ENCODE peak calls at places on chromosomes 16 and 17, in five cellular contexts. One of them, this sample, is unnamed.

GRCh38 chr16:85878875-85879274 is 20.1 kb upstream of the IRF8 start:
- DNase-seq in CD8-positive, alpha-beta memory T cell: no peak
- DNase-seq in activated effector memory CD4-positive, alpha-beta T cell treated with Interleukin-2 at 50 U/mL for 16 hours: no peak
- DNase-seq in iris pigment epithelial cell: peak
- DNase-seq in HT-29: no peak
- DNase-seq in this sample: no peak

GRCh38 chr16:86672215-86672863 is 94.0 kb downstream of the FOXL1 start:
- DNase-seq in iris pigment epithelial cell: no peak
- DNase-seq in HT-29: no peak
- DNase-seq in activated effector memory CD4-positive, alpha-beta T cell treated with Interleukin-2 at 50 U/mL for 16 hours: no peak
- DNase-seq in CD8-positive, alpha-beta memory T cell: no peak
- DNase-seq in this sample: no peak

GRCh38 chr17:77256710-77257109 is 115.9 kb downstream of the SEC14L1 start:
- DNase-seq in HT-29: no peak
- DNase-seq in iris pigment epithelial cell: no peak
- DNase-seq in CD8-positive, alpha-beta memory T cell: no peak
- DNase-seq in activated effector memory CD4-positive, alpha-beta T cell treated with Interleukin-2 at 50 U/mL for 16 hours: no peak
- DNase-seq in this sample: no peak

GRCh38 chr16:20906225-20906870 is 5.8 kb downstream of the LYRM1 start:
- DNase-seq in HT-29: no peak
- DNase-seq in iris pigment epithelial cell: peak
- DNase-seq in activated effector memory CD4-positive, alpha-beta T cell treated with Interleukin-2 at 50 U/mL for 16 hours: no peak
- DNase-seq in CD8-positive, alpha-beta memory T cell: no peak
- DNase-seq in this sample: no peak

GRCh38 chr17:1179635-1180433 is at the start of gene ABR:
- DNase-seq in iris pigment epithelial cell: peak
- DNase-seq in CD8-positive, alpha-beta memory T cell: peak
- DNase-seq in HT-29: no peak
- DNase-seq in activated effector memory CD4-positive, alpha-beta T cell treated with Interleukin-2 at 50 U/mL for 16 hours: peak
- DNase-seq in this sample: peak

GRCh38 chr16:11672206-11673090 is 4.2 kb downstream of the SNN start:
- DNase-seq in HT-29: peak
- DNase-seq in activated effector memory CD4-positive, alpha-beta T cell treated with Interleukin-2 at 50 U/mL for 16 hours: peak
- DNase-seq in CD8-positive, alpha-beta memory T cell: no peak
- DNase-seq in iris pigment epithelial cell: no peak
- DNase-seq in this sample: peak

GRCh38 chr17:52106638-52107261 is 51.8 kb downstream of the CA10 start:
- DNase-seq in HT-29: peak
- DNase-seq in CD8-positive, alpha-beta memory T cell: no peak
- DNase-seq in activated effector memory CD4-positive, alpha-beta T cell treated with Interleukin-2 at 50 U/mL for 16 hours: no peak
- DNase-seq in iris pigment epithelial cell: peak
- DNase-seq in this sample: peak

GRCh38 chr17:3682033-3682432 is 13.4 kb downstream of the EMC6 start:
- DNase-seq in HT-29: no peak
- DNase-seq in iris pigment epithelial cell: no peak
- DNase-seq in activated effector memory CD4-positive, alpha-beta T cell treated with Interleukin-2 at 50 U/mL for 16 hours: no peak
- DNase-seq in CD8-positive, alpha-beta memory T cell: no peak
- DNase-seq in this sample: no peak

GRCh38 chr16:78224342-78224741 is 124.9 kb downstream of the WWOX start:
- DNase-seq in HT-29: no peak
- DNase-seq in activated effector memory CD4-positive, alpha-beta T cell treated with Interleukin-2 at 50 U/mL for 16 hours: no peak
- DNase-seq in CD8-positive, alpha-beta memory T cell: no peak
- DNase-seq in iris pigment epithelial cell: no peak
- DNase-seq in this sample: no peak

GRCh38 chr17:77364381-77364911 is 223.7 kb downstream of the SEC14L1 start:
- DNase-seq in CD8-positive, alpha-beta memory T cell: no peak
- DNase-seq in HT-29: no peak
- DNase-seq in activated effector memory CD4-positive, alpha-beta T cell treated with Interleukin-2 at 50 U/mL for 16 hours: no peak
- DNase-seq in iris pigment epithelial cell: no peak
- DNase-seq in this sample: no peak

GRCh38 chr16:87227651-87228015 is 89.6 kb downstream of the C16orf95 start:
- DNase-seq in activated effector memory CD4-positive, alpha-beta T cell treated with Interleukin-2 at 50 U/mL for 16 hours: no peak
- DNase-seq in HT-29: no peak
- DNase-seq in iris pigment epithelial cell: no peak
- DNase-seq in CD8-positive, alpha-beta memory T cell: no peak
- DNase-seq in this sample: no peak

GRCh38 chr17:41308251-41308917 is 725 bp downstream of the KRTAP16-1 start:
- DNase-seq in iris pigment epithelial cell: no peak
- DNase-seq in CD8-positive, alpha-beta memory T cell: peak
- DNase-seq in HT-29: no peak
- DNase-seq in activated effector memory CD4-positive, alpha-beta T cell treated with Interleukin-2 at 50 U/mL for 16 hours: peak
- DNase-seq in this sample: peak

GRCh38 chr17:18184143-18185007 is 747 bp downstream of the ALKBH5 start:
- DNase-seq in CD8-positive, alpha-beta memory T cell: peak
- DNase-seq in activated effector memory CD4-positive, alpha-beta T cell treated with Interleukin-2 at 50 U/mL for 16 hours: peak
- DNase-seq in iris pigment epithelial cell: peak
- DNase-seq in HT-29: peak
- DNase-seq in this sample: peak

GRCh38 chr17:82910770-82911169 is 70.9 kb upstream of the ZNF750 start:
- DNase-seq in iris pigment epithelial cell: no peak
- DNase-seq in CD8-positive, alpha-beta memory T cell: no peak
- DNase-seq in HT-29: no peak
- DNase-seq in activated effector memory CD4-positive, alpha-beta T cell treated with Interleukin-2 at 50 U/mL for 16 hours: no peak
- DNase-seq in this sample: no peak

GRCh38 chr16:82655315-82655714 is 28.5 kb downstream of the CDH13 start:
- DNase-seq in activated effector memory CD4-positive, alpha-beta T cell treated with Interleukin-2 at 50 U/mL for 16 hours: peak
- DNase-seq in CD8-positive, alpha-beta memory T cell: peak
- DNase-seq in HT-29: no peak
- DNase-seq in iris pigment epithelial cell: peak
- DNase-seq in this sample: peak

GRCh38 chr16:10514369-10515055 is 65.9 kb downstream of the EMP2 start:
- DNase-seq in activated effector memory CD4-positive, alpha-beta T cell treated with Interleukin-2 at 50 U/mL for 16 hours: peak
- DNase-seq in HT-29: peak
- DNase-seq in CD8-positive, alpha-beta memory T cell: peak
- DNase-seq in iris pigment epithelial cell: peak
- DNase-seq in this sample: peak

GRCh38 chr17:6233856-6234255 is 163.7 kb downstream of the WSCD1 start:
- DNase-seq in HT-29: no peak
- DNase-seq in activated effector memory CD4-positive, alpha-beta T cell treated with Interleukin-2 at 50 U/mL for 16 hours: no peak
- DNase-seq in CD8-positive, alpha-beta memory T cell: no peak
- DNase-seq in iris pigment epithelial cell: no peak
- DNase-seq in this sample: no peak

GRCh38 chr16:75099738-75100615 is 16.6 kb downstream of the LDHD start:
- DNase-seq in HT-29: no peak
- DNase-seq in CD8-positive, alpha-beta memory T cell: peak
- DNase-seq in iris pigment epithelial cell: no peak
- DNase-seq in activated effector memory CD4-positive, alpha-beta T cell treated with Interleukin-2 at 50 U/mL for 16 hours: peak
- DNase-seq in this sample: no peak

GRCh38 chr16:54077412-54077821 is 209.2 kb downstream of the IRX3 start:
- DNase-seq in CD8-positive, alpha-beta memory T cell: no peak
- DNase-seq in iris pigment epithelial cell: peak
- DNase-seq in activated effector memory CD4-positive, alpha-beta T cell treated with Interleukin-2 at 50 U/mL for 16 hours: no peak
- DNase-seq in HT-29: no peak
- DNase-seq in this sample: no peak

GRCh38 chr16:64983983-64984382 is 137.9 kb downstream of the CDH11 start:
- DNase-seq in CD8-positive, alpha-beta memory T cell: no peak
- DNase-seq in activated effector memory CD4-positive, alpha-beta T cell treated with Interleukin-2 at 50 U/mL for 16 hours: no peak
- DNase-seq in HT-29: peak
- DNase-seq in iris pigment epithelial cell: peak
- DNase-seq in this sample: no peak

GRCh38 chr17:237406-237955 is 56.0 kb upstream of the DOC2B start:
- DNase-seq in HT-29: no peak
- DNase-seq in activated effector memory CD4-positive, alpha-beta T cell treated with Interleukin-2 at 50 U/mL for 16 hours: no peak
- DNase-seq in iris pigment epithelial cell: no peak
- DNase-seq in CD8-positive, alpha-beta memory T cell: no peak
- DNase-seq in this sample: no peak

GRCh38 chr17:76046064-76046463 is 19.0 kb upstream of the EVPL start:
- DNase-seq in CD8-positive, alpha-beta memory T cell: no peak
- DNase-seq in iris pigment epithelial cell: peak
- DNase-seq in HT-29: no peak
- DNase-seq in activated effector memory CD4-positive, alpha-beta T cell treated with Interleukin-2 at 50 U/mL for 16 hours: no peak
- DNase-seq in this sample: no peak

GRCh38 chr17:38980455-38981217 is 13.4 kb upstream of the FBXO47 start:
- DNase-seq in CD8-positive, alpha-beta memory T cell: no peak
- DNase-seq in iris pigment epithelial cell: peak
- DNase-seq in HT-29: no peak
- DNase-seq in activated effector memory CD4-positive, alpha-beta T cell treated with Interleukin-2 at 50 U/mL for 16 hours: no peak
- DNase-seq in this sample: no peak

GRCh38 chr16:66335704-66336329 is 30.7 kb upstream of the CDH5 start:
- DNase-seq in iris pigment epithelial cell: peak
- DNase-seq in CD8-positive, alpha-beta memory T cell: no peak
- DNase-seq in HT-29: no peak
- DNase-seq in activated effector memory CD4-positive, alpha-beta T cell treated with Interleukin-2 at 50 U/mL for 16 hours: no peak
- DNase-seq in this sample: no peak

GRCh38 chr17:82343560-82343959 is 10.0 kb upstream of the SECTM1 start:
- DNase-seq in CD8-positive, alpha-beta memory T cell: no peak
- DNase-seq in HT-29: no peak
- DNase-seq in iris pigment epithelial cell: no peak
- DNase-seq in activated effector memory CD4-positive, alpha-beta T cell treated with Interleukin-2 at 50 U/mL for 16 hours: no peak
- DNase-seq in this sample: no peak

GRCh38 chr17:77356690-77357201 is 216.0 kb downstream of the SEC14L1 start:
- DNase-seq in activated effector memory CD4-positive, alpha-beta T cell treated with Interleukin-2 at 50 U/mL for 16 hours: no peak
- DNase-seq in CD8-positive, alpha-beta memory T cell: no peak
- DNase-seq in HT-29: no peak
- DNase-seq in iris pigment epithelial cell: no peak
- DNase-seq in this sample: no peak

GRCh38 chr17:57004944-57005579 is 27.1 kb downstream of the SCPEP1 start:
- DNase-seq in iris pigment epithelial cell: no peak
- DNase-seq in CD8-positive, alpha-beta memory T cell: no peak
- DNase-seq in activated effector memory CD4-positive, alpha-beta T cell treated with Interleukin-2 at 50 U/mL for 16 hours: no peak
- DNase-seq in HT-29: peak
- DNase-seq in this sample: no peak

GRCh38 chr17:42679001-42679491 is 2.3 kb upstream of the PLEKHH3 start:
- DNase-seq in iris pigment epithelial cell: peak
- DNase-seq in HT-29: peak
- DNase-seq in CD8-positive, alpha-beta memory T cell: peak
- DNase-seq in activated effector memory CD4-positive, alpha-beta T cell treated with Interleukin-2 at 50 U/mL for 16 hours: no peak
- DNase-seq in this sample: peak

GRCh38 chr17:44916781-44917241 is 1.5 kb upstream of the GFAP start:
- DNase-seq in HT-29: no peak
- DNase-seq in activated effector memory CD4-positive, alpha-beta T cell treated with Interleukin-2 at 50 U/mL for 16 hours: no peak
- DNase-seq in CD8-positive, alpha-beta memory T cell: no peak
- DNase-seq in iris pigment epithelial cell: no peak
- DNase-seq in this sample: no peak

GRCh38 chr17:83174859-83175550 is 95.6 kb downstream of the METRNL start:
- DNase-seq in activated effector memory CD4-positive, alpha-beta T cell treated with Interleukin-2 at 50 U/mL for 16 hours: no peak
- DNase-seq in iris pigment epithelial cell: no peak
- DNase-seq in CD8-positive, alpha-beta memory T cell: no peak
- DNase-seq in HT-29: no peak
- DNase-seq in this sample: no peak

This sample was measured in CD8-positive, alpha-beta T cell.